ENCODE peak calls at places on chromosomes 1 and 21, in four cellular contexts. J is EH; F is type B pancreatic cell; I is stimulated activated CD4-positive, alpha-beta T cell treated with anti-CD3 and anti-CD28 coated beads, Interleukin-2, amount 100 ng/mL, for 24 hours. R is an unnamed sample.
A peak's percentile ranks its signal among the peaks of the same experiment; 100 is the strongest.

GRCh38 chr1:227759345-227760300 is 24.4 kb downstream of the SNAP47 start:
- DNase-seq in J (peak; percentile 99), F (no peak), I (no peak), R (no peak)

GRCh38 chr1:118986291-118986838 is 1.8 kb downstream of the TBX15 start:
- DNase-seq in J (peak; percentile 56), F (no peak), I (no peak), R (no peak)

GRCh38 chr1:192979542-192979941 is 79.6 kb downstream of the UCHL5 start:
- DNase-seq in J (no peak), F (no peak), I (no peak), R (no peak)

GRCh38 chr1:10692401-10693021 is 103.9 kb downstream of the CASZ1 start:
- DNase-seq in J (peak; percentile 4), F (no peak), I (peak; percentile 78), R (no peak)

GRCh38 chr1:155008015-155008941 is 5.7 kb downstream of the ZBTB7B start:
- DNase-seq in J (no peak), F (no peak), I (peak; percentile 90), R (no peak)

GRCh38 chr1:30286241-30286983 is 437.0 kb downstream of the MATN1 start:
- DNase-seq in J (no peak), F (peak; percentile 64), I (no peak), R (peak; percentile 77)

GRCh38 chr1:61953790-61954150 is 211.5 kb downstream of the PATJ start:
- DNase-seq in J (no peak), F (no peak), I (no peak), R (no peak)

GRCh38 chr1:175433586-175434267 is 241.2 kb upstream of the KIAA0040 start:
- DNase-seq in J (no peak), F (no peak), I (no peak), R (no peak)

GRCh38 chr1:11893907-11894251 is 32.3 kb downstream of the KIAA2013 start:
- DNase-seq in J (peak; percentile 47), F (no peak), I (peak; percentile 78), R (no peak)

GRCh38 chr1:98468111-98468717 is 193.3 kb upstream of the SNX7 start:
- DNase-seq in J (peak; percentile 69), F (no peak), I (no peak), R (no peak)

GRCh38 chr1:154628122-154628405 is 20.1 kb upstream of the ADAR start:
- DNase-seq in J (no peak), F (no peak), I (no peak), R (no peak)

GRCh38 chr1:44786138-44786840 is 1.7 kb downstream of the BEST4 start:
- DNase-seq in J (peak; percentile 58), F (no peak), I (peak; percentile 83), R (peak; percentile 94)

GRCh38 chr1:180233191-180234011 is 3.3 kb downstream of the LHX4 start:
- DNase-seq in J (no peak), F (no peak), I (peak; percentile 14), R (no peak)

GRCh38 chr1:171740987-171741871 is 636 bp downstream of the VAMP4 start:
- DNase-seq in J (peak; percentile 45), F (no peak), I (peak; percentile 40), R (no peak)

GRCh38 chr21:15928196-15928595 is 198.4 kb downstream of the USP25 start:
- DNase-seq in J (no peak), F (no peak), I (no peak), R (no peak)

GRCh38 chr21:33984021-33984481 is 68.4 kb upstream of the ATP5PO start:
- DNase-seq in J (no peak), F (no peak), I (no peak), R (no peak)

GRCh38 chr1:18107671-18108312 is at the start of gene IGSF21:
- DNase-seq in J (no peak), F (no peak), I (no peak), R (no peak)

GRCh38 chr1:204678721-204679455 is 6.7 kb downstream of the LRRN2 start:
- DNase-seq in J (no peak), F (no peak), I (no peak), R (no peak)

GRCh38 chr1:227901906-227902640 is 45.7 kb downstream of the WNT9A start:
- DNase-seq in J (peak; percentile 41), F (no peak), I (no peak), R (no peak)

GRCh38 chr1:26768755-26769154 is 19.0 kb upstream of the PIGV start:
- DNase-seq in J (peak; percentile 94), F (no peak), I (no peak), R (no peak)

GRCh38 chr1:228735871-228736586 is 750 bp downstream of the RHOU start:
- DNase-seq in J (peak; percentile 14), F (no peak), I (peak; percentile 24), R (no peak)

GRCh38 chr1:63317814-63318156 is 4.6 kb upstream of the FOXD3 start:
- DNase-seq in J (no peak), F (no peak), I (no peak), R (no peak)

GRCh38 chr1:23958810-23959460 is 693 bp upstream of the PNRC2 start:
- DNase-seq in J (peak; percentile 93), F (peak; percentile 88), I (peak; percentile 90), R (peak; percentile 92)

GRCh38 chr1:17439250-17440073 is at the start of gene RCC2:
- DNase-seq in J (peak; percentile 78), F (peak; percentile 81), I (peak; percentile 75), R (no peak)

GRCh38 chr1:34407140-34407539 is 230.4 kb downstream of the C1orf94 start:
- DNase-seq in J (peak; percentile 11), F (no peak), I (no peak), R (no peak)

GRCh38 chr1:117753652-117754051 is 147.8 kb downstream of the TENT5C start:
- DNase-seq in J (peak; percentile 76), F (no peak), I (no peak), R (no peak)

GRCh38 chr1:27357281-27358037 is 9.3 kb downstream of the MAP3K6 start:
- DNase-seq in J (peak; percentile 52), F (peak; percentile 84), I (peak; percentile 81), R (peak; percentile 94)

GRCh38 chr1:208047476-208047934 is 136.6 kb upstream of the CD34 start:
- DNase-seq in J (no peak), F (no peak), I (no peak), R (no peak)

GRCh38 chr1:168301664-168302320 is 21.1 kb downstream of the TBX19 start:
- DNase-seq in J (peak; percentile 97), F (no peak), I (no peak), R (no peak)

GRCh38 chr21:42012763-42013329 is 2.7 kb upstream of the ZBTB21 start:
- DNase-seq in J (no peak), F (no peak), I (no peak), R (no peak)

GRCh38 chr1:29673669-29674624 is 437.6 kb downstream of the PTPRU start:
- DNase-seq in J (no peak), F (no peak), I (no peak), R (peak; percentile 67)

GRCh38 chr1:64934115-64934880 is 32.1 kb downstream of the JAK1 start:
- DNase-seq in J (peak; percentile 92), F (no peak), I (no peak), R (no peak)

GRCh38 chr1:55448261-55448660 is 233.1 kb upstream of the USP24 start:
- DNase-seq in J (peak; percentile 55), F (no peak), I (no peak), R (no peak)

GRCh38 chr1:219264557-219264956 is 90.9 kb downstream of the LYPLAL1 start:
- DNase-seq in J (peak; percentile 19), F (no peak), I (no peak), R (no peak)

GRCh38 chr1:162142968-162143367 is 73.5 kb downstream of the NOS1AP start:
- DNase-seq in J (no peak), F (no peak), I (no peak), R (no peak)